ENCODE peak calls at places on chromosomes 11 and 22, in six cellular contexts. P, G, U, T, W and B are unnamed samples. For H3K9me3 and H3K4me1, the result is how much of the 10 kb centered on the place peaks cover.

GRCh38 chr11:61065955-61066638 is 36.2 kb upstream of the CD5 start:
- DNase-seq in G (no peak), P (no peak), U (no peak), T (no peak), W (no peak), B (no peak)

GRCh38 chr11:66080055-66080817 is 10.2 kb downstream of the PACS1 start:
- DNase-seq in U (peak), G (peak), W (peak), P (no peak), T (peak), B (no peak)

GRCh38 chr22:30559889-30560288 is 13.3 kb upstream of the SEC14L6 start:
- DNase-seq in T (no peak), G (no peak), P (no peak), U (no peak), W (no peak), B (no peak)

GRCh38 chr22:33248927-33249326 is 190.7 kb upstream of the SYN3 start:
- DNase-seq in W (no peak), T (no peak), G (no peak), U (no peak), P (no peak), B (no peak)

GRCh38 chr11:118212131-118212725 is 12.6 kb downstream of the JAML start:
- DNase-seq in U (peak), P (no peak), G (no peak), W (no peak), T (no peak), B (no peak)

GRCh38 chr11:59240322-59240721 is 27.6 kb upstream of the MPEG1 start:
- DNase-seq in P (no peak), U (no peak), W (no peak), T (no peak), G (no peak), B (no peak)

GRCh38 chr11:47437746-47438418 is 11.1 kb downstream of the RAPSN start:
- DNase-seq in W (peak), T (no peak), U (peak), P (no peak), G (no peak), B (no peak)

GRCh38 chr11:96664108-96664507 is 274.3 kb downstream of the JRKL start:
- DNase-seq in G (no peak), P (no peak), W (no peak), U (no peak), T (no peak), B (no peak)

GRCh38 chr11:74820763-74821162 is 72.1 kb downstream of the RNF169 start:
- DNase-seq in G (no peak), U (no peak), T (no peak), W (no peak), P (no peak), B (no peak)

GRCh38 chr11:120134106-120134930 is 3.6 kb downstream of the TRIM29 start:
- DNase-seq in U (peak), G (peak), W (peak), T (no peak), P (peak), B (peak)

DNA sequence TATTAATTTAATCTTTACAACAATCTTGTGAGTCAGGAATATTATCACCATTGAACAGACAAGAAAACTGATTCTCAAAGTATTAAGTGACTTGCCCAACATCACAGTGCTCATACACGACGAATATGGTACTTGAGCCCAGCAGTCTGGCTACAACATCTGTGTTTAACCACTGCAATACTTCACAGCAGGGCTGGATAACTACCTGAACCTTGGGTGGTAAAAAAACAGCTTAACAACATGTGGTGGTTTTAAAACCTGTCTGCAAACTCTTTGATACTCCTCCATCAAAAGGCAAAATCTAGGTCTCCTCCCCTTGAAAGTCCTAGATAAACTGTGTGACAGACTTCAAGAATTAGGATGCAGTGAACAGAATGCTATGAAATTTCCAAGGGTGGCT is 424.6 kb upstream of the CADM1 start:
- DNase-seq in U (no peak), W (no peak), G (no peak), P (no peak), T (no peak), B (no peak)
- TF ChIP-seq POLR2AphosphoS5 in U (no peak), W (no peak), G (no peak), P (no peak), T (no peak), B (no peak)

GRCh38 chr22:37464181-37464580 is 22.0 kb downstream of the MFNG start:
- DNase-seq in T (no peak), P (no peak), W (peak), G (no peak), U (no peak), B (no peak)

GRCh38 chr22:37460684-37461083 is 25.5 kb downstream of the MFNG start:
- DNase-seq in U (no peak), P (no peak), W (no peak), G (no peak), T (no peak), B (no peak)

GRCh38 chr22:37462983-37463382 is 23.2 kb downstream of the MFNG start:
- DNase-seq in P (no peak), U (no peak), T (no peak), G (no peak), W (no peak), B (no peak)

GRCh38 chr22:37459211-37459610 is 27.0 kb downstream of the MFNG start:
- DNase-seq in U (peak), W (no peak), P (no peak), G (no peak), T (no peak), B (no peak)

GRCh38 chr22:37462426-37462825 is 23.8 kb downstream of the MFNG start:
- DNase-seq in W (no peak), U (no peak), P (no peak), T (no peak), G (no peak), B (no peak)
- H3K9me3 ChIP-seq in W (under half), U (under half), P (under half), T (under half), G (under half), B (under half)

GRCh38 chr22:35589736-35590079 is 27.4 kb downstream of the MB start:
- DNase-seq in P (no peak), U (no peak), T (no peak), G (no peak), W (no peak), B (no peak)
- H3K4me1 ChIP-seq in P (under half), U (under half), T (under half), G (under half), W (under half), B (under half)

DNA sequence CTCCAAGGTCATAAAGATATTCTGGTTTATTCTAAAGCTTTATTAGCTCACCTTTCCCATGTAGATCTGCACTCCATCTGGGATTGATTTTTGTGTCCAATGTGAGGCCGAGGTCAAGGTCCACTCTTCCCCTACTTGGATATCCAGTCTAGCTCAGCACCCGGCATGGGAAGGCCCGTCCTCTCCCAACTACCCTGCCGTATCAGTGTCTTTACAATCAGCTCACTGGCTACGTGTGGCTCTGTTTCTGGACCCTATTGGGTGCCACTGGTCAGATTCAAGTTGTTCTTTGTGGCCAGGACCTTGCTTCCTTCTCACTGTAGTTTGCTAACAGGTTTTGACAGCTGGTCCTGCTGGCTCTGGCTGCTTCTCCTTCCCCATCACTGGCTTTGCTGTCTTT is 30.9 kb downstream of the KCNQ1OT1 start:
- DNase-seq in P (no peak), G (no peak), W (no peak), T (no peak), U (peak), B (peak)
- TF ChIP-seq POLR2AphosphoS5 in P (no peak), G (no peak), W (no peak), T (no peak), U (no peak), B (no peak)

GRCh38 chr22:48553694-48554308 is 1273.9 kb downstream of the BRD1 start:
- DNase-seq in G (no peak), U (no peak), T (no peak), P (no peak), W (no peak), B (no peak)
- H3K9me3 ChIP-seq in G (under half), U (under half), T (under half), P (under half), W (under half), B (under half)

GRCh38 chr22:20572132-20572802 is 64.9 kb downstream of the MED15 start:
- DNase-seq in T (no peak), U (no peak), W (no peak), P (no peak), G (no peak), B (peak)
- H3K4me1 ChIP-seq in T (under half), U (under half), W (under half), P (under half), G (under half), B (half or more)